ENCODE peak calls at places on chromosomes 2 and 18, in eight cellular contexts. One of them, this sample, is unnamed.

GRCh38 chr2:65434592-65435241 is 2.3 kb upstream of the SPRED2 start:
- DNase-seq in T1000: no peak
- DNase-seq in fibroblast of the aortic adventitia: no peak
- DNase-seq in sigmoid colon: no peak
- DNase-seq in KG1: no peak
- DNase-seq in mucosa of gallbladder: no peak
- DNase-seq in naive thymus-derived CD8-positive, alpha-beta T cell: no peak
- DNase-seq in T-helper 2 cell: no peak
- DNase-seq in this sample: no peak

GRCh38 chr2:61272421-61273070 is 110.6 kb downstream of the C2orf74 start:
- DNase-seq in T1000: no peak
- DNase-seq in fibroblast of the aortic adventitia: peak; percentile 16
- DNase-seq in sigmoid colon: no peak
- DNase-seq in KG1: no peak
- DNase-seq in mucosa of gallbladder: no peak
- DNase-seq in naive thymus-derived CD8-positive, alpha-beta T cell: no peak
- DNase-seq in T-helper 2 cell: no peak
- DNase-seq in this sample: no peak

GRCh38 chr18:23540867-23541266 is 37.6 kb downstream of the RMC1 start:
- DNase-seq in T1000: no peak
- DNase-seq in fibroblast of the aortic adventitia: no peak
- DNase-seq in sigmoid colon: no peak
- DNase-seq in KG1: peak; percentile 19
- DNase-seq in mucosa of gallbladder: peak; percentile 29
- DNase-seq in naive thymus-derived CD8-positive, alpha-beta T cell: peak; percentile 13
- DNase-seq in T-helper 2 cell: no peak
- DNase-seq in this sample: peak; percentile 43

GRCh38 chr2:179422037-179422643 is 157.5 kb upstream of the SESTD1 start:
- DNase-seq in T1000: no peak
- DNase-seq in fibroblast of the aortic adventitia: peak; percentile 84
- DNase-seq in sigmoid colon: peak; percentile 82
- DNase-seq in KG1: peak; percentile 2
- DNase-seq in mucosa of gallbladder: peak; percentile 69
- DNase-seq in naive thymus-derived CD8-positive, alpha-beta T cell: peak; percentile 16
- DNase-seq in T-helper 2 cell: no peak
- DNase-seq in this sample: peak; percentile 83

GRCh38 chr2:207467716-207468347 is 61.9 kb upstream of the CREB1 start:
- DNase-seq in T1000: no peak
- DNase-seq in fibroblast of the aortic adventitia: peak; percentile 83
- DNase-seq in sigmoid colon: no peak
- DNase-seq in KG1: no peak
- DNase-seq in mucosa of gallbladder: no peak
- DNase-seq in naive thymus-derived CD8-positive, alpha-beta T cell: no peak
- DNase-seq in T-helper 2 cell: no peak
- DNase-seq in this sample: no peak

GRCh38 chr2:197356136-197356535 is 45.6 kb upstream of the ANKRD44 start:
- DNase-seq in T1000: no peak
- DNase-seq in fibroblast of the aortic adventitia: no peak
- DNase-seq in sigmoid colon: no peak
- DNase-seq in KG1: no peak
- DNase-seq in mucosa of gallbladder: no peak
- DNase-seq in naive thymus-derived CD8-positive, alpha-beta T cell: peak; percentile 38
- DNase-seq in T-helper 2 cell: no peak
- DNase-seq in this sample: no peak

GRCh38 chr18:55420665-55420964 is 167.4 kb downstream of the TCF4 start:
- DNase-seq in T1000: no peak
- DNase-seq in fibroblast of the aortic adventitia: no peak
- DNase-seq in sigmoid colon: no peak
- DNase-seq in KG1: no peak
- DNase-seq in mucosa of gallbladder: no peak
- DNase-seq in naive thymus-derived CD8-positive, alpha-beta T cell: no peak
- DNase-seq in T-helper 2 cell: no peak
- DNase-seq in this sample: no peak

GRCh38 chr2:164028764-164029534 is 293.1 kb upstream of the FIGN start:
- DNase-seq in T1000: no peak
- DNase-seq in fibroblast of the aortic adventitia: peak; percentile 74
- DNase-seq in sigmoid colon: no peak
- DNase-seq in KG1: no peak
- DNase-seq in mucosa of gallbladder: no peak
- DNase-seq in naive thymus-derived CD8-positive, alpha-beta T cell: no peak
- DNase-seq in T-helper 2 cell: no peak
- DNase-seq in this sample: no peak

GRCh38 chr2:100891911-100892642 is 72.1 kb downstream of the NPAS2 start:
- DNase-seq in T1000: no peak
- DNase-seq in fibroblast of the aortic adventitia: peak; percentile 74
- DNase-seq in sigmoid colon: no peak
- DNase-seq in KG1: no peak
- DNase-seq in mucosa of gallbladder: no peak
- DNase-seq in naive thymus-derived CD8-positive, alpha-beta T cell: no peak
- DNase-seq in T-helper 2 cell: no peak
- DNase-seq in this sample: no peak

GRCh38 chr2:172836386-172837200 is 100.9 kb downstream of the RAPGEF4 start:
- DNase-seq in T1000: no peak
- DNase-seq in fibroblast of the aortic adventitia: peak; percentile 45
- DNase-seq in sigmoid colon: no peak
- DNase-seq in KG1: no peak
- DNase-seq in mucosa of gallbladder: no peak
- DNase-seq in naive thymus-derived CD8-positive, alpha-beta T cell: peak; percentile 2
- DNase-seq in T-helper 2 cell: no peak
- DNase-seq in this sample: no peak

GRCh38 chr18:5630057-5630765 is 86.4 kb upstream of the EPB41L3 start:
- DNase-seq in T1000: no peak
- DNase-seq in fibroblast of the aortic adventitia: no peak
- DNase-seq in sigmoid colon: peak; percentile 85
- DNase-seq in KG1: no peak
- DNase-seq in mucosa of gallbladder: peak; percentile 73
- DNase-seq in naive thymus-derived CD8-positive, alpha-beta T cell: no peak
- DNase-seq in T-helper 2 cell: no peak
- DNase-seq in this sample: peak; percentile 89

GRCh38 chr18:21598726-21599584 is 1.5 kb downstream of the ESCO1 start:
- DNase-seq in T1000: no peak
- DNase-seq in fibroblast of the aortic adventitia: no peak
- DNase-seq in sigmoid colon: no peak
- DNase-seq in KG1: no peak
- DNase-seq in mucosa of gallbladder: no peak
- DNase-seq in naive thymus-derived CD8-positive, alpha-beta T cell: no peak
- DNase-seq in T-helper 2 cell: no peak
- DNase-seq in this sample: peak; percentile 80

GRCh38 chr18:9647496-9648323 is 33.4 kb upstream of the PPP4R1 start:
- DNase-seq in T1000: no peak
- DNase-seq in fibroblast of the aortic adventitia: peak; percentile 8
- DNase-seq in sigmoid colon: no peak
- DNase-seq in KG1: no peak
- DNase-seq in mucosa of gallbladder: no peak
- DNase-seq in naive thymus-derived CD8-positive, alpha-beta T cell: no peak
- DNase-seq in T-helper 2 cell: no peak
- DNase-seq in this sample: no peak

GRCh38 chr18:3329471-3329870 is 67.5 kb downstream of the MYL12B start:
- DNase-seq in T1000: no peak
- DNase-seq in fibroblast of the aortic adventitia: no peak
- DNase-seq in sigmoid colon: no peak
- DNase-seq in KG1: no peak
- DNase-seq in mucosa of gallbladder: no peak
- DNase-seq in naive thymus-derived CD8-positive, alpha-beta T cell: no peak
- DNase-seq in T-helper 2 cell: no peak
- DNase-seq in this sample: no peak

GRCh38 chr2:10863837-10864236 is 47.9 kb upstream of the KCNF1 start:
- DNase-seq in T1000: no peak
- DNase-seq in fibroblast of the aortic adventitia: no peak
- DNase-seq in sigmoid colon: no peak
- DNase-seq in KG1: peak; percentile 6
- DNase-seq in mucosa of gallbladder: no peak
- DNase-seq in naive thymus-derived CD8-positive, alpha-beta T cell: no peak
- DNase-seq in T-helper 2 cell: no peak
- DNase-seq in this sample: no peak

GRCh38 chr18:41324020-41324791 is 630.8 kb upstream of the PIK3C3 start:
- DNase-seq in T1000: peak; percentile 8
- DNase-seq in fibroblast of the aortic adventitia: no peak
- DNase-seq in sigmoid colon: no peak
- DNase-seq in KG1: no peak
- DNase-seq in mucosa of gallbladder: no peak
- DNase-seq in naive thymus-derived CD8-positive, alpha-beta T cell: no peak
- DNase-seq in T-helper 2 cell: no peak
- DNase-seq in this sample: no peak

GRCh38 chr2:229714736-229715541 is 584 bp upstream of the DNER start:
- DNase-seq in T1000: peak; percentile 51
- DNase-seq in fibroblast of the aortic adventitia: peak; percentile 53
- DNase-seq in sigmoid colon: peak; percentile 70
- DNase-seq in KG1: no peak
- DNase-seq in mucosa of gallbladder: peak; percentile 34
- DNase-seq in naive thymus-derived CD8-positive, alpha-beta T cell: peak; percentile 19
- DNase-seq in T-helper 2 cell: no peak
- DNase-seq in this sample: peak; percentile 71

GRCh38 chr2:160290590-160290989 is 90.5 kb upstream of the ITGB6 start:
- DNase-seq in T1000: no peak
- DNase-seq in fibroblast of the aortic adventitia: no peak
- DNase-seq in sigmoid colon: no peak
- DNase-seq in KG1: no peak
- DNase-seq in mucosa of gallbladder: no peak
- DNase-seq in naive thymus-derived CD8-positive, alpha-beta T cell: no peak
- DNase-seq in T-helper 2 cell: no peak
- DNase-seq in this sample: no peak

GRCh38 chr2:178449700-178450573 is 1.0 kb downstream of the PRKRA start:
- DNase-seq in T1000: no peak
- DNase-seq in fibroblast of the aortic adventitia: peak; percentile 16
- DNase-seq in sigmoid colon: no peak
- DNase-seq in KG1: no peak
- DNase-seq in mucosa of gallbladder: no peak
- DNase-seq in naive thymus-derived CD8-positive, alpha-beta T cell: peak; percentile 82
- DNase-seq in T-helper 2 cell: no peak
- DNase-seq in this sample: no peak

GRCh38 chr18:11323359-11323819 is 174.0 kb upstream of the PIEZO2 start:
- DNase-seq in T1000: peak; percentile 90
- DNase-seq in fibroblast of the aortic adventitia: peak; percentile 83
- DNase-seq in sigmoid colon: no peak
- DNase-seq in KG1: no peak
- DNase-seq in mucosa of gallbladder: no peak
- DNase-seq in naive thymus-derived CD8-positive, alpha-beta T cell: no peak
- DNase-seq in T-helper 2 cell: no peak
- DNase-seq in this sample: peak; percentile 38

GRCh38 chr2:162196611-162197010 is 44.6 kb upstream of the GCG start:
- DNase-seq in T1000: no peak
- DNase-seq in fibroblast of the aortic adventitia: peak; percentile 57
- DNase-seq in sigmoid colon: no peak
- DNase-seq in KG1: no peak
- DNase-seq in mucosa of gallbladder: no peak
- DNase-seq in naive thymus-derived CD8-positive, alpha-beta T cell: no peak
- DNase-seq in T-helper 2 cell: no peak
- DNase-seq in this sample: no peak

GRCh38 chr18:28204154-28204553 is 27.2 kb upstream of the CDH2 start:
- DNase-seq in T1000: no peak
- DNase-seq in fibroblast of the aortic adventitia: peak; percentile 95
- DNase-seq in sigmoid colon: no peak
- DNase-seq in KG1: no peak
- DNase-seq in mucosa of gallbladder: no peak
- DNase-seq in naive thymus-derived CD8-positive, alpha-beta T cell: no peak
- DNase-seq in T-helper 2 cell: no peak
- DNase-seq in this sample: no peak

GRCh38 chr2:70250434-70250833 is 2.0 kb upstream of the TIA1 start:
- DNase-seq in T1000: no peak
- DNase-seq in fibroblast of the aortic adventitia: no peak
- DNase-seq in sigmoid colon: no peak
- DNase-seq in KG1: no peak
- DNase-seq in mucosa of gallbladder: peak; percentile 4
- DNase-seq in naive thymus-derived CD8-positive, alpha-beta T cell: no peak
- DNase-seq in T-helper 2 cell: no peak
- DNase-seq in this sample: no peak

GRCh38 chr2:150133623-150134022 is 353.8 kb downstream of the RND3 start:
- DNase-seq in T1000: no peak
- DNase-seq in fibroblast of the aortic adventitia: peak; percentile 90
- DNase-seq in sigmoid colon: no peak
- DNase-seq in KG1: no peak
- DNase-seq in mucosa of gallbladder: peak; percentile 72
- DNase-seq in naive thymus-derived CD8-positive, alpha-beta T cell: no peak
- DNase-seq in T-helper 2 cell: no peak
- DNase-seq in this sample: no peak

GRCh38 chr2:197909377-197909776 is 105.0 kb downstream of the PLCL1 start:
- DNase-seq in T1000: peak; percentile 70
- DNase-seq in fibroblast of the aortic adventitia: peak; percentile 88
- DNase-seq in sigmoid colon: no peak
- DNase-seq in KG1: no peak
- DNase-seq in mucosa of gallbladder: no peak
- DNase-seq in naive thymus-derived CD8-positive, alpha-beta T cell: no peak
- DNase-seq in T-helper 2 cell: no peak
- DNase-seq in this sample: no peak

GRCh38 chr2:14632133-14632936 is at the start of gene LRATD1:
- DNase-seq in T1000: peak; percentile 83
- DNase-seq in fibroblast of the aortic adventitia: peak; percentile 5
- DNase-seq in sigmoid colon: peak; percentile 93
- DNase-seq in KG1: no peak
- DNase-seq in mucosa of gallbladder: peak; percentile 93
- DNase-seq in naive thymus-derived CD8-positive, alpha-beta T cell: no peak
- DNase-seq in T-helper 2 cell: no peak
- DNase-seq in this sample: peak; percentile 97